ENCODE peak calls at places on chromosomes 13 and 19, in eight cellular contexts. U is iPS-NIHi11; N is progenitor cell of endocrine pancreas; Q is GM04504; O is SHP77; G is nucleus accumbens; B is LHCN-M2; S is central memory CD4-positive, alpha-beta T cell. H is an unnamed sample.

GRCh38 chr13:79749985-79750551 is 269.1 kb downstream of the NDFIP2 start:
- DNase-seq in N (no peak), U (peak; percentile 40), G (no peak), S (no peak), O (no peak), Q (peak; percentile 96), B (peak; percentile 81), H (no peak)

GRCh38 chr19:30361107-30361447 is 11.1 kb upstream of the ZNF536 start:
- DNase-seq in B (no peak), U (no peak), S (no peak), G (no peak), Q (no peak), O (no peak), N (no peak), H (no peak)

GRCh38 chr19:48722196-48722708 is 2.7 kb upstream of the MAMSTR start:
- DNase-seq in B (no peak), N (no peak), G (no peak), U (no peak), O (no peak), S (no peak), Q (no peak), H (no peak)

GRCh38 chr13:41271456-41272285 is 8.3 kb upstream of the MTRF1 start:
- DNase-seq in U (no peak), B (no peak), N (no peak), Q (no peak), S (no peak), G (no peak), O (no peak), H (no peak)

GRCh38 chr19:43527860-43528622 is 1.0 kb upstream of the ETHE1 start:
- DNase-seq in U (no peak), Q (no peak), O (peak; percentile 34), B (peak; percentile 42), S (no peak), G (peak; percentile 4), N (no peak), H (no peak)

GRCh38 chr19:15115080-15115479 is 7.9 kb downstream of the SYDE1 start:
- DNase-seq in O (no peak), S (no peak), G (peak; percentile 22), N (no peak), Q (no peak), U (no peak), B (no peak), H (no peak)

GRCh38 chr19:55146078-55146647 is 2.8 kb downstream of the TNNT1 start:
- DNase-seq in Q (no peak), G (no peak), B (no peak), S (no peak), N (no peak), U (peak; percentile 79), O (peak; percentile 22), H (peak; percentile 83)

GRCh38 chr13:52156724-52157251 is 2.6 kb downstream of the NEK3 start:
- DNase-seq in Q (no peak), B (no peak), G (no peak), N (no peak), U (no peak), O (no peak), S (no peak), H (no peak)

GRCh38 chr13:75687145-75687763 is 51.1 kb downstream of the LMO7 start:
- DNase-seq in S (no peak), Q (no peak), B (peak; percentile 73), N (no peak), G (no peak), O (peak; percentile 41), U (no peak), H (peak; percentile 16)

GRCh38 chr19:57241181-57241580 is 749 bp downstream of the ZNF805 start:
- DNase-seq in Q (no peak), G (no peak), O (no peak), S (no peak), U (no peak), N (no peak), B (peak; percentile 8), H (no peak)

GRCh38 chr19:31448221-31448657 is 99.0 kb upstream of the TSHZ3 start:
- DNase-seq in B (peak; percentile 99), O (peak; percentile 95), G (no peak), N (no peak), Q (peak; percentile 77), U (no peak), S (no peak), H (peak; percentile 91)

GRCh38 chr19:48401277-48401676 is 7.8 kb downstream of the GRIN2D start:
- DNase-seq in Q (no peak), G (no peak), B (no peak), U (no peak), O (no peak), N (no peak), S (no peak), H (no peak)

H was measured in H4.